ENCODE peak calls at places on chromosomes 2 and 18, in four cellular contexts. One of them, this sample, is unnamed.

GRCh38 chr2:135662088-135662487 is 79.6 kb upstream of the UBXN4 start:
- DNase-seq in lower lobe of right lung: no peak
- DNase-seq in endothelial cell: no peak
- DNase-seq in brain microvascular endothelial cell: peak
- DNase-seq in this sample: no peak

GRCh38 chr2:96769816-96770215 is 9.1 kb downstream of the CNNM4 start:
- DNase-seq in lower lobe of right lung: peak
- DNase-seq in endothelial cell: no peak
- DNase-seq in brain microvascular endothelial cell: no peak
- DNase-seq in this sample: no peak

GRCh38 chr2:14256890-14257289 is 375.6 kb upstream of the LRATD1 start:
- DNase-seq in lower lobe of right lung: no peak
- DNase-seq in endothelial cell: no peak
- DNase-seq in brain microvascular endothelial cell: peak
- DNase-seq in this sample: no peak

GRCh38 chr2:54503192-54503591 is 47.1 kb downstream of the SPTBN1 start:
- DNase-seq in lower lobe of right lung: no peak
- DNase-seq in endothelial cell: peak
- DNase-seq in brain microvascular endothelial cell: no peak
- DNase-seq in this sample: peak

GRCh38 chr18:48818329-48819254 is 132.2 kb downstream of the SMAD7 start:
- DNase-seq in lower lobe of right lung: peak
- DNase-seq in endothelial cell: no peak
- DNase-seq in brain microvascular endothelial cell: no peak
- DNase-seq in this sample: no peak

GRCh38 chr18:9619545-9619944 is 5.2 kb upstream of the PPP4R1 start:
- DNase-seq in lower lobe of right lung: no peak
- DNase-seq in endothelial cell: no peak
- DNase-seq in brain microvascular endothelial cell: peak
- DNase-seq in this sample: no peak

GRCh38 chr2:174399171-174399570 is 3.6 kb downstream of the SCRN3 start:
- DNase-seq in lower lobe of right lung: no peak
- DNase-seq in endothelial cell: no peak
- DNase-seq in brain microvascular endothelial cell: no peak
- DNase-seq in this sample: no peak

GRCh38 chr18:8351173-8351572 is 258.1 kb upstream of the RAB12 start:
- DNase-seq in lower lobe of right lung: no peak
- DNase-seq in endothelial cell: no peak
- DNase-seq in brain microvascular endothelial cell: no peak
- DNase-seq in this sample: no peak

GRCh38 chr18:9951022-9951859 is 37.4 kb downstream of the VAPA start:
- DNase-seq in lower lobe of right lung: no peak
- DNase-seq in endothelial cell: peak
- DNase-seq in brain microvascular endothelial cell: peak
- DNase-seq in this sample: no peak